ENCODE peak calls at places on chromosomes 3 and 15, in ten cellular contexts. One of them, this sample, is unnamed.

GRCh38 chr3:120468635-120469295 is 18.0 kb upstream of the FSTL1 start:
- DNase-seq in neuronal stem cell: no peak
- DNase-seq in thoracic aorta: no peak
- DNase-seq in endothelial cell of umbilical vein: no peak
- DNase-seq in sigmoid colon: no peak
- DNase-seq in choroid plexus epithelial cell: no peak
- DNase-seq in SK-N-SH: no peak
- DNase-seq in epithelial cell of proximal tubule: no peak
- DNase-seq in effector memory CD4-positive, alpha-beta T cell: no peak
- DNase-seq in left ventricle myocardium inferior: no peak
- DNase-seq in this sample: no peak

GRCh38 chr15:67870868-67871408 is 31.1 kb upstream of the RNU6-1 start:
- DNase-seq in neuronal stem cell: no peak
- DNase-seq in thoracic aorta: no peak
- DNase-seq in endothelial cell of umbilical vein: no peak
- DNase-seq in sigmoid colon: no peak
- DNase-seq in choroid plexus epithelial cell: no peak
- DNase-seq in SK-N-SH: no peak
- DNase-seq in epithelial cell of proximal tubule: no peak
- DNase-seq in effector memory CD4-positive, alpha-beta T cell: no peak
- DNase-seq in left ventricle myocardium inferior: no peak
- DNase-seq in this sample: no peak

GRCh38 chr15:52351206-52351907 is 55.8 kb upstream of the MYO5C start:
- DNase-seq in neuronal stem cell: no peak
- DNase-seq in thoracic aorta: no peak
- DNase-seq in endothelial cell of umbilical vein: no peak
- DNase-seq in sigmoid colon: peak
- DNase-seq in choroid plexus epithelial cell: no peak
- DNase-seq in SK-N-SH: no peak
- DNase-seq in epithelial cell of proximal tubule: no peak
- DNase-seq in effector memory CD4-positive, alpha-beta T cell: no peak
- DNase-seq in left ventricle myocardium inferior: no peak
- DNase-seq in this sample: no peak

GRCh38 chr15:43239732-43240491 is 19.1 kb upstream of the EPB42 start:
- DNase-seq in neuronal stem cell: no peak
- DNase-seq in thoracic aorta: no peak
- DNase-seq in endothelial cell of umbilical vein: no peak
- DNase-seq in sigmoid colon: no peak
- DNase-seq in choroid plexus epithelial cell: peak
- DNase-seq in SK-N-SH: no peak
- DNase-seq in epithelial cell of proximal tubule: no peak
- DNase-seq in effector memory CD4-positive, alpha-beta T cell: no peak
- DNase-seq in left ventricle myocardium inferior: no peak
- DNase-seq in this sample: no peak

GRCh38 chr15:52466134-52466701 is 62.5 kb downstream of the MYO5A start:
- DNase-seq in neuronal stem cell: no peak
- DNase-seq in thoracic aorta: no peak
- DNase-seq in endothelial cell of umbilical vein: no peak
- DNase-seq in sigmoid colon: peak
- DNase-seq in choroid plexus epithelial cell: no peak
- DNase-seq in SK-N-SH: no peak
- DNase-seq in epithelial cell of proximal tubule: no peak
- DNase-seq in effector memory CD4-positive, alpha-beta T cell: no peak
- DNase-seq in left ventricle myocardium inferior: peak
- DNase-seq in this sample: no peak

GRCh38 chr3:177498037-177498857 is 301.0 kb upstream of the TBL1XR1 start:
- DNase-seq in neuronal stem cell: no peak
- DNase-seq in thoracic aorta: no peak
- DNase-seq in endothelial cell of umbilical vein: peak
- DNase-seq in sigmoid colon: no peak
- DNase-seq in choroid plexus epithelial cell: peak
- DNase-seq in SK-N-SH: no peak
- DNase-seq in epithelial cell of proximal tubule: peak
- DNase-seq in effector memory CD4-positive, alpha-beta T cell: no peak
- DNase-seq in left ventricle myocardium inferior: no peak
- DNase-seq in this sample: no peak

GRCh38 chr3:154090116-154090420 is 31.1 kb upstream of the ARHGEF26 start:
- DNase-seq in neuronal stem cell: no peak
- DNase-seq in thoracic aorta: no peak
- DNase-seq in endothelial cell of umbilical vein: peak
- DNase-seq in sigmoid colon: no peak
- DNase-seq in choroid plexus epithelial cell: peak
- DNase-seq in SK-N-SH: no peak
- DNase-seq in epithelial cell of proximal tubule: no peak
- DNase-seq in effector memory CD4-positive, alpha-beta T cell: no peak
- DNase-seq in left ventricle myocardium inferior: no peak
- DNase-seq in this sample: no peak

GRCh38 chr15:79083154-79083553 is 7.4 kb downstream of the RASGRF1 start:
- DNase-seq in neuronal stem cell: no peak
- DNase-seq in thoracic aorta: no peak
- DNase-seq in endothelial cell of umbilical vein: no peak
- DNase-seq in sigmoid colon: no peak
- DNase-seq in choroid plexus epithelial cell: no peak
- DNase-seq in SK-N-SH: no peak
- DNase-seq in epithelial cell of proximal tubule: no peak
- DNase-seq in effector memory CD4-positive, alpha-beta T cell: no peak
- DNase-seq in left ventricle myocardium inferior: no peak
- DNase-seq in this sample: no peak

GRCh38 chr3:76656531-76657070 is 383.3 kb upstream of the ROBO2 start:
- DNase-seq in neuronal stem cell: no peak
- DNase-seq in thoracic aorta: no peak
- DNase-seq in endothelial cell of umbilical vein: no peak
- DNase-seq in sigmoid colon: no peak
- DNase-seq in choroid plexus epithelial cell: no peak
- DNase-seq in SK-N-SH: no peak
- DNase-seq in epithelial cell of proximal tubule: no peak
- DNase-seq in effector memory CD4-positive, alpha-beta T cell: no peak
- DNase-seq in left ventricle myocardium inferior: no peak
- DNase-seq in this sample: no peak

GRCh38 chr3:8966150-8966819 is 3.0 kb upstream of the RAD18 start:
- DNase-seq in neuronal stem cell: no peak
- DNase-seq in thoracic aorta: no peak
- DNase-seq in endothelial cell of umbilical vein: no peak
- DNase-seq in sigmoid colon: no peak
- DNase-seq in choroid plexus epithelial cell: no peak
- DNase-seq in SK-N-SH: no peak
- DNase-seq in epithelial cell of proximal tubule: no peak
- DNase-seq in effector memory CD4-positive, alpha-beta T cell: no peak
- DNase-seq in left ventricle myocardium inferior: no peak
- DNase-seq in this sample: no peak

GRCh38 chr3:8962226-8962861 is 928 bp downstream of the RAD18 start:
- DNase-seq in neuronal stem cell: no peak
- DNase-seq in thoracic aorta: no peak
- DNase-seq in endothelial cell of umbilical vein: no peak
- DNase-seq in sigmoid colon: no peak
- DNase-seq in choroid plexus epithelial cell: no peak
- DNase-seq in SK-N-SH: no peak
- DNase-seq in epithelial cell of proximal tubule: no peak
- DNase-seq in effector memory CD4-positive, alpha-beta T cell: no peak
- DNase-seq in left ventricle myocardium inferior: no peak
- DNase-seq in this sample: no peak

GRCh38 chr3:8966820-8967348 is 3.6 kb upstream of the RAD18 start:
- DNase-seq in neuronal stem cell: no peak
- DNase-seq in thoracic aorta: no peak
- DNase-seq in endothelial cell of umbilical vein: no peak
- DNase-seq in sigmoid colon: no peak
- DNase-seq in choroid plexus epithelial cell: no peak
- DNase-seq in SK-N-SH: no peak
- DNase-seq in epithelial cell of proximal tubule: no peak
- DNase-seq in effector memory CD4-positive, alpha-beta T cell: no peak
- DNase-seq in left ventricle myocardium inferior: no peak
- DNase-seq in this sample: no peak

GRCh38 chr3:8963137-8963853 is at the start of gene RAD18:
- DNase-seq in neuronal stem cell: peak
- DNase-seq in thoracic aorta: peak
- DNase-seq in endothelial cell of umbilical vein: peak
- DNase-seq in sigmoid colon: peak
- DNase-seq in choroid plexus epithelial cell: peak
- DNase-seq in SK-N-SH: peak
- DNase-seq in epithelial cell of proximal tubule: peak
- DNase-seq in effector memory CD4-positive, alpha-beta T cell: peak
- DNase-seq in left ventricle myocardium inferior: peak
- DNase-seq in this sample: peak

DNA sequence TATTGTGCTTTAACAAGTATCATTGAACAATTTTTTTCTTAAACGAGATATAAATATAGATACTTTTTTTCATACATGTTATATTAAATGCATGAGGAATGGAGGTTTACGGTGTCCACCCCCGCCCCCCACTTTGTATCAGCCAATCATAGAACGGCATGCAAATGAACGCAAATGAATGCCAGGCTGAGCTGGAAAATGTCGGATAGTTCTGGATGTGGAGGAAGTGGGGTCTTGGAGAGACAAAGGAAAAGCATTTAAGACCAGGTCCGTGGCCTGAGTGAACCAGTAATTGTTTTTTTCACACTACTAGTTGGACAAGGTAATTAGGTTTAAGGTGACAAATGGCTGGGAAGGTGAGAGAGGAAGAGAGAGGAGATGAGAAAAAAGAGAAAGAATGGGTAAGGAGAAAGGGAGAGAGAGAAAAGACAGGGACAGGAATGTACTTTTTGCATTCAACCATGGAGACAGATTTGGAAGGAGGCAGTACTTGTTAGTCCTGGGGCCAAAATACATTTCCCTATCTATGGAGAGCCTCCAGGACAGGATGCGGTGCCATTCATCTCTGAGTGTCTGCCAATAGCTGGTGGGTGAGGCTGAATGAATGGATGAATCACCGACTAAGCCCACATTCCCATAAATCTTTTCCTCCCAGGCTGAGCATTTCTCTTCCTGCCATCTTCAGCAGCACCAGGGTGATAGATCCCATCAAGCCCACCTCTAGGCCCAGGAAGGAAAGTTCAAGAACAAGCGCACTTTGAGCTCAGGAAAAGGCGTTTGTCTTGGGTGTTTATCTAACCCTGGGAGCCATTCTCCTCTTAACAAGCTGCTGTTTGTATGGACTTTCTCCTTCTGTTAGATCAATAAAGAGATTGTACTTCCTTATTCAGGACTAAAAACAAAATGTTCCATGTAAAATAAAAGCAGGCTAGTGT is 1.4 kb upstream of the RAD18 start:
- DNase-seq in neuronal stem cell: no peak
- DNase-seq in thoracic aorta: no peak
- DNase-seq in endothelial cell of umbilical vein: peak
- DNase-seq in sigmoid colon: no peak
- DNase-seq in choroid plexus epithelial cell: no peak
- DNase-seq in SK-N-SH: no peak
- DNase-seq in epithelial cell of proximal tubule: no peak
- DNase-seq in effector memory CD4-positive, alpha-beta T cell: no peak
- DNase-seq in left ventricle myocardium inferior: no peak
- DNase-seq in this sample: no peak
- H3K4me3 ChIP-seq in neuronal stem cell: no peak
- H3K4me3 ChIP-seq in thoracic aorta: no peak
- H3K4me3 ChIP-seq in endothelial cell of umbilical vein: no peak
- H3K4me3 ChIP-seq in sigmoid colon: no peak
- H3K4me3 ChIP-seq in choroid plexus epithelial cell: no peak
- H3K4me3 ChIP-seq in SK-N-SH: no peak
- H3K4me3 ChIP-seq in epithelial cell of proximal tubule: no peak
- H3K4me3 ChIP-seq in effector memory CD4-positive, alpha-beta T cell: no peak
- H3K4me3 ChIP-seq in left ventricle myocardium inferior: no peak
- H3K4me3 ChIP-seq in this sample: no peak

GRCh38 chr3:57069471-57070010 is 9.1 kb downstream of the SPATA12 start:
- DNase-seq in neuronal stem cell: no peak
- DNase-seq in thoracic aorta: no peak
- DNase-seq in endothelial cell of umbilical vein: no peak
- DNase-seq in sigmoid colon: no peak
- DNase-seq in choroid plexus epithelial cell: no peak
- DNase-seq in SK-N-SH: no peak
- DNase-seq in epithelial cell of proximal tubule: no peak
- DNase-seq in effector memory CD4-positive, alpha-beta T cell: no peak
- DNase-seq in left ventricle myocardium inferior: no peak
- DNase-seq in this sample: no peak

GRCh38 chr3:57066471-57066870 is 6.0 kb downstream of the SPATA12 start:
- DNase-seq in neuronal stem cell: no peak
- DNase-seq in thoracic aorta: no peak
- DNase-seq in endothelial cell of umbilical vein: no peak
- DNase-seq in sigmoid colon: no peak
- DNase-seq in choroid plexus epithelial cell: no peak
- DNase-seq in SK-N-SH: no peak
- DNase-seq in epithelial cell of proximal tubule: no peak
- DNase-seq in effector memory CD4-positive, alpha-beta T cell: no peak
- DNase-seq in left ventricle myocardium inferior: no peak
- DNase-seq in this sample: no peak

GRCh38 chr3:57065588-57065987 is 5.1 kb downstream of the SPATA12 start:
- DNase-seq in neuronal stem cell: no peak
- DNase-seq in thoracic aorta: no peak
- DNase-seq in endothelial cell of umbilical vein: no peak
- DNase-seq in sigmoid colon: no peak
- DNase-seq in choroid plexus epithelial cell: peak
- DNase-seq in SK-N-SH: no peak
- DNase-seq in epithelial cell of proximal tubule: no peak
- DNase-seq in effector memory CD4-positive, alpha-beta T cell: no peak
- DNase-seq in left ventricle myocardium inferior: no peak
- DNase-seq in this sample: no peak

GRCh38 chr3:57064615-57065014 is 4.2 kb downstream of the SPATA12 start:
- DNase-seq in neuronal stem cell: no peak
- DNase-seq in thoracic aorta: no peak
- DNase-seq in endothelial cell of umbilical vein: no peak
- DNase-seq in sigmoid colon: no peak
- DNase-seq in choroid plexus epithelial cell: peak
- DNase-seq in SK-N-SH: no peak
- DNase-seq in epithelial cell of proximal tubule: no peak
- DNase-seq in effector memory CD4-positive, alpha-beta T cell: no peak
- DNase-seq in left ventricle myocardium inferior: no peak
- DNase-seq in this sample: no peak

GRCh38 chr3:57068437-57069089 is 8.1 kb downstream of the SPATA12 start:
- DNase-seq in neuronal stem cell: no peak
- DNase-seq in thoracic aorta: peak
- DNase-seq in endothelial cell of umbilical vein: peak
- DNase-seq in sigmoid colon: peak
- DNase-seq in choroid plexus epithelial cell: peak
- DNase-seq in SK-N-SH: no peak
- DNase-seq in epithelial cell of proximal tubule: peak
- DNase-seq in effector memory CD4-positive, alpha-beta T cell: no peak
- DNase-seq in left ventricle myocardium inferior: peak
- DNase-seq in this sample: no peak
- H3K4me3 ChIP-seq in neuronal stem cell: no peak
- H3K4me3 ChIP-seq in thoracic aorta: peak
- H3K4me3 ChIP-seq in endothelial cell of umbilical vein: no peak
- H3K4me3 ChIP-seq in sigmoid colon: no peak
- H3K4me3 ChIP-seq in choroid plexus epithelial cell: no peak
- H3K4me3 ChIP-seq in SK-N-SH: no peak
- H3K4me3 ChIP-seq in epithelial cell of proximal tubule: peak
- H3K4me3 ChIP-seq in effector memory CD4-positive, alpha-beta T cell: no peak
- H3K4me3 ChIP-seq in left ventricle myocardium inferior: peak
- H3K4me3 ChIP-seq in this sample: no peak

GRCh38 chr15:69300129-69300588 is 1.4 kb downstream of the PAQR5 start:
- DNase-seq in neuronal stem cell: no peak
- DNase-seq in thoracic aorta: no peak
- DNase-seq in endothelial cell of umbilical vein: no peak
- DNase-seq in sigmoid colon: no peak
- DNase-seq in choroid plexus epithelial cell: no peak
- DNase-seq in SK-N-SH: no peak
- DNase-seq in epithelial cell of proximal tubule: no peak
- DNase-seq in effector memory CD4-positive, alpha-beta T cell: no peak
- DNase-seq in left ventricle myocardium inferior: no peak
- DNase-seq in this sample: no peak
- H3K4me3 ChIP-seq in neuronal stem cell: no peak
- H3K4me3 ChIP-seq in thoracic aorta: no peak
- H3K4me3 ChIP-seq in endothelial cell of umbilical vein: no peak
- H3K4me3 ChIP-seq in sigmoid colon: no peak
- H3K4me3 ChIP-seq in choroid plexus epithelial cell: no peak
- H3K4me3 ChIP-seq in SK-N-SH: no peak
- H3K4me3 ChIP-seq in epithelial cell of proximal tubule: peak
- H3K4me3 ChIP-seq in effector memory CD4-positive, alpha-beta T cell: no peak
- H3K4me3 ChIP-seq in left ventricle myocardium inferior: peak
- H3K4me3 ChIP-seq in this sample: peak

GRCh38 chr3:71722693-71723092 is 2.5 kb downstream of the EIF4E3 start:
- DNase-seq in neuronal stem cell: no peak
- DNase-seq in thoracic aorta: no peak
- DNase-seq in endothelial cell of umbilical vein: no peak
- DNase-seq in sigmoid colon: no peak
- DNase-seq in choroid plexus epithelial cell: no peak
- DNase-seq in SK-N-SH: no peak
- DNase-seq in epithelial cell of proximal tubule: no peak
- DNase-seq in effector memory CD4-positive, alpha-beta T cell: no peak
- DNase-seq in left ventricle myocardium inferior: no peak
- DNase-seq in this sample: no peak
- H3K4me3 ChIP-seq in neuronal stem cell: no peak
- H3K4me3 ChIP-seq in thoracic aorta: no peak
- H3K4me3 ChIP-seq in endothelial cell of umbilical vein: no peak
- H3K4me3 ChIP-seq in sigmoid colon: no peak
- H3K4me3 ChIP-seq in choroid plexus epithelial cell: no peak
- H3K4me3 ChIP-seq in SK-N-SH: no peak
- H3K4me3 ChIP-seq in epithelial cell of proximal tubule: no peak
- H3K4me3 ChIP-seq in effector memory CD4-positive, alpha-beta T cell: peak
- H3K4me3 ChIP-seq in left ventricle myocardium inferior: no peak
- H3K4me3 ChIP-seq in this sample: no peak